ENCODE peak calls at places on chromosomes 11 and 22, in four cellular contexts. M is sigmoid colon, V is PC-9, H is tibial nerve. Q is an unnamed sample.

GRCh38 chr11:108975641-108976071 is 310.8 kb downstream of the DDX10 start:
- DNase-seq in V (peak), M (no peak), H (no peak), Q (no peak)

GRCh38 chr11:124115782-124116616 is 749 bp downstream of the VWA5A start:
- DNase-seq in M (peak), H (no peak), V (no peak), Q (no peak)

GRCh38 chr11:87097582-87097981 is 59.8 kb downstream of the TMEM135 start:
- DNase-seq in H (no peak), M (no peak), V (no peak), Q (peak)

GRCh38 chr11:134433806-134434205 is 21.8 kb upstream of the B3GAT1 start:
- DNase-seq in M (no peak), V (no peak), H (no peak), Q (no peak)

GRCh38 chr11:7488681-7489080 is 3.4 kb downstream of the OLFML1 start:
- DNase-seq in M (no peak), H (no peak), V (no peak), Q (no peak)

GRCh38 chr11:120332822-120333716 is 3.1 kb upstream of the ARHGEF12 start:
- DNase-seq in M (no peak), V (peak), H (no peak), Q (no peak)

GRCh38 chr22:48223488-48224190 is 1461.2 kb downstream of the TBC1D22A start:
- DNase-seq in H (no peak), M (no peak), V (no peak), Q (no peak)

GRCh38 chr11:107844041-107844440 is 14.5 kb downstream of the SLC35F2 start:
- DNase-seq in H (no peak), V (peak), M (no peak), Q (peak)

GRCh38 chr11:13283636-13284035 is 6.0 kb downstream of the BMAL1 start:
- DNase-seq in M (no peak), V (no peak), H (no peak), Q (no peak)

GRCh38 chr11:110801328-110801727 is 89.1 kb upstream of the ARHGAP20 start:
- DNase-seq in V (no peak), H (no peak), M (no peak), Q (no peak)

GRCh38 chr22:17109113-17109865 is 11.9 kb downstream of the TMEM121B start:
- DNase-seq in V (no peak), M (peak), H (no peak), Q (no peak)

GRCh38 chr22:20728523-20729190 is 45.3 kb upstream of the SERPIND1 start:
- DNase-seq in H (no peak), V (no peak), M (no peak), Q (no peak)

GRCh38 chr11:72606362-72607100 is 67.7 kb downstream of the PDE2A start:
- DNase-seq in V (no peak), M (no peak), H (no peak), Q (no peak)

GRCh38 chr11:65814131-65814959 is 19.4 kb upstream of the SNX32 start:
- DNase-seq in M (no peak), H (no peak), V (no peak), Q (no peak)

GRCh38 chr11:62553839-62554361 is 7.3 kb upstream of the AHNAK start:
- DNase-seq in M (no peak), H (no peak), V (peak), Q (peak)

GRCh38 chr11:28792856-28793255 is 684.7 kb downstream of the METTL15 start:
- DNase-seq in H (no peak), V (no peak), M (no peak), Q (no peak)

GRCh38 chr11:3002346-3002745 is 10.2 kb upstream of the NAP1L4 start:
- DNase-seq in H (no peak), V (no peak), M (no peak), Q (no peak)

GRCh38 chr11:110376711-110377324 is 52.9 kb upstream of the FDX1 start:
- DNase-seq in V (peak), H (peak), M (peak), Q (peak)

GRCh38 chr22:43490311-43490710 is 78.5 kb downstream of the MPPED1 start:
- DNase-seq in H (no peak), M (no peak), V (no peak), Q (no peak)

GRCh38 chr11:100095809-100096208 is 591.3 kb upstream of the ARHGAP42 start:
- DNase-seq in H (no peak), M (no peak), V (no peak), Q (no peak)

GRCh38 chr11:14904745-14905103 is 12.7 kb upstream of the CYP2R1 start:
- DNase-seq in H (peak), M (peak), V (no peak), Q (no peak)

GRCh38 chr22:41524809-41525449 is 19.3 kb downstream of the POLR3H start:
- DNase-seq in M (no peak), H (no peak), V (no peak), Q (no peak)

GRCh38 chr11:121754603-121755002 is 301.8 kb upstream of the SORL1-AS1 start:
- DNase-seq in V (no peak), H (peak), M (peak), Q (no peak)

GRCh38 chr11:95241673-95242072 is 10.7 kb upstream of the SESN3 start:
- DNase-seq in V (no peak), M (no peak), H (no peak), Q (no peak)

DNA sequence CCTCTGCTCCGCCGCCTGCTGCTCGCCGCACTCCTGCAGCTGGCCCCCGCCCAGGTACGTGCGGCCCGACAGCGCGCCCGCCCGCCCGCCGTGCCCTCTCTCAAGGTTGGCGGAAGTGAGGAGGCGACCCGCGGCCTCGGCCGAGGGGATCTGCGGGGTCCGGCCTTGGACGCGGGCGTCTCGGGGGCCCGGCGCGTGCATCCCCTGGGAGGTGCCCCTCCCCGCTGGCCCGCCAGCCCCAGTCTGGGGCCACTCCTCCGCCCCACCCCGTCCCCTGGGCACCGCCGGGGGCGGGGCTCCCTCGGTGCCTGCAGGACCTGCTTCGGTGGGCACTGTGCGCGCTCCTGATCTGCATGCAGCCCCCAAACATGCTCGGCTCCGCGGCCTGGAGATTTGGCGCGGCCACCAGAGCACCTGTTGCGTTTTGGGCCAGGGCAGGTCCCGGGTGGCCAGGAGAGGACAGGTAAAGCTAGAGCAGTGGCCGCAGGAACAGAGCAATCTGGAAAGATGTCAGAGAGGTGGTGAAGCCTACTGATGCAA is 526 bp downstream of the VEGFB start:
- DNase-seq in M (no peak), V (no peak), H (no peak), Q (no peak)
- H3K27ac ChIP-seq in M (peak), V (no peak), H (peak), Q (peak)

DNA sequence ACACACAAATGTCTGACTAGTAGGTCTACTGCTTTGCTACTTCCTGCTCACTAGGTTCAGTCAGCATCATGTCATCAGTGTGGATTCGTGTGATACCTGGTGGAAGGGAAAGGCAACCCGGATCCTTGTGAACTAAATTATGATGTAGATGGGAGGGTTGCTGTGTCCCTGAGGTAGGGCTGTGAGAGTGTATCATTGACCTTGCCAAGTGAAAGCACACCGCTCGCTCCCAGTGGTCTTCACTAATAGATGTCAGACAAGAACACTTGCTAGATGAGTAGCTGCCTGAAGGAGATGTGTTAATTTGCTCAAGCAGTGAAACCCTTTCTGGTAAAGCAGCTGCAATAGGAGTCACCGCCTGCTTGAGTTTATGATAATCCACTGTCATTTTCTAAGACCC is 119.4 kb downstream of the WNT7B start:
- DNase-seq in M (no peak), V (no peak), H (no peak), Q (no peak)
- H3K27ac ChIP-seq in M (no peak), V (no peak), H (no peak), Q (no peak)

GRCh38 chr11:34269031-34269430 is 88.8 kb downstream of the ABTB2 start:
- DNase-seq in M (no peak), H (no peak), V (no peak), Q (no peak)

GRCh38 chr11:34267440-34267839 is 90.4 kb downstream of the ABTB2 start:
- DNase-seq in M (no peak), H (no peak), V (no peak), Q (no peak)

GRCh38 chr11:34266090-34266912 is 91.5 kb downstream of the ABTB2 start:
- DNase-seq in V (peak), M (peak), H (peak), Q (no peak)

GRCh38 chr11:34264266-34265110 is 93.3 kb downstream of the ABTB2 start:
- DNase-seq in M (no peak), V (no peak), H (no peak), Q (no peak)

GRCh38 chr11:34266987-34267386 is 90.8 kb downstream of the ABTB2 start:
- DNase-seq in H (no peak), V (no peak), M (no peak), Q (no peak)
- H3K27ac ChIP-seq in H (peak), V (peak), M (peak), Q (peak)

GRCh38 chr11:78040691-78041379 is 17.8 kb upstream of the KCTD14 start:
- DNase-seq in H (no peak), M (no peak), V (no peak), Q (no peak)
- H3K27ac ChIP-seq in H (no peak), M (peak), V (peak), Q (peak)

GRCh38 chr22:25110846-25111578 is 88.6 kb upstream of the CRYBB3 start:
- DNase-seq in H (peak), V (peak), M (peak), Q (peak)

GRCh38 chr22:25114369-25115362 is 85.0 kb upstream of the CRYBB3 start:
- DNase-seq in M (no peak), V (no peak), H (no peak), Q (no peak)

GRCh38 chr22:25112538-25113253 is 87.0 kb upstream of the CRYBB3 start:
- DNase-seq in V (no peak), M (no peak), H (no peak), Q (no peak)

GRCh38 chr22:25111579-25112517 is 87.8 kb upstream of the CRYBB3 start:
- DNase-seq in H (peak), M (no peak), V (no peak), Q (no peak)

GRCh38 chr22:25113316-25113721 is 86.3 kb upstream of the CRYBB3 start:
- DNase-seq in H (no peak), M (no peak), V (no peak), Q (no peak)
- H3K27ac ChIP-seq in H (no peak), M (no peak), V (no peak), Q (peak)

GRCh38 chr11:10743354-10744035 is 7.6 kb upstream of the CTR9 start:
- DNase-seq in H (no peak), M (no peak), V (no peak), Q (no peak)
- H3K27ac ChIP-seq in H (no peak), M (no peak), V (no peak), Q (no peak)

Q was measured in RWPE1.